ENCODE peak calls at places on chromosomes 1 and 21, in six cellular contexts. Q is AG04449, J is LNCaP clone FGC, C is tibial nerve, A is psoas muscle, X is Panc1. V is an unnamed sample.

GRCh38 chr1:18109756-18110597 is 2.4 kb downstream of the IGSF21 start:
- DNase-seq in Q (no peak), J (no peak), C (peak; percentile 26), A (peak; percentile 62), X (no peak), V (peak; percentile 83)

GRCh38 chr1:110055493-110056283 is 14.8 kb downstream of the ALX3 start:
- DNase-seq in Q (no peak), J (no peak), C (no peak), A (peak; percentile 0), X (no peak), V (no peak)

GRCh38 chr1:244964112-244964971 is 100.0 kb upstream of the HNRNPU start:
- DNase-seq in Q (peak; percentile 38), J (no peak), C (no peak), A (no peak), X (no peak), V (peak; percentile 29)

GRCh38 chr1:25906644-25907300 is 553 bp upstream of the STMN1 start:
- DNase-seq in Q (no peak), J (no peak), C (peak; percentile 22), A (no peak), X (no peak), V (no peak)

GRCh38 chr1:19139711-19140110 is 70.4 kb downstream of the UBR4 start:
- DNase-seq in Q (no peak), J (no peak), C (no peak), A (no peak), X (no peak), V (no peak)

GRCh38 chr1:119285482-119285881 is 83.1 kb upstream of the HAO2 start:
- DNase-seq in Q (peak; percentile 47), J (no peak), C (no peak), A (no peak), X (no peak), V (no peak)

GRCh38 chr1:9651565-9652378 is at the start of gene PIK3CD:
- DNase-seq in Q (no peak), J (no peak), C (no peak), A (peak; percentile 60), X (no peak), V (peak; percentile 90)

GRCh38 chr1:12014141-12014981 is 4.9 kb upstream of the MIIP start:
- DNase-seq in Q (no peak), J (no peak), C (no peak), A (peak; percentile 53), X (no peak), V (no peak)

GRCh38 chr1:105608713-105609112 is 1447.8 kb upstream of the PRMT6 start:
- DNase-seq in Q (peak; percentile 2), J (peak; percentile 36), C (no peak), A (no peak), X (no peak), V (no peak)

GRCh38 chr21:31426235-31426797 is 82.3 kb upstream of the TIAM1 start:
- DNase-seq in Q (peak; percentile 37), J (no peak), C (no peak), A (no peak), X (no peak), V (no peak)

GRCh38 chr1:53371851-53372250 is 44.0 kb upstream of the LRP8 start:
- DNase-seq in Q (no peak), J (no peak), C (no peak), A (no peak), X (no peak), V (no peak)

GRCh38 chr1:176903474-176903873 is 261.0 kb downstream of the ASTN1 start:
- DNase-seq in Q (no peak), J (no peak), C (no peak), A (no peak), X (no peak), V (no peak)

GRCh38 chr21:32940079-32941014 is 85.4 kb upstream of the OLIG2 start:
- DNase-seq in Q (no peak), J (peak; percentile 22), C (no peak), A (no peak), X (peak; percentile 22), V (no peak)

GRCh38 chr1:59928996-59929395 is 2.4 kb upstream of the CYP2J2 start:
- DNase-seq in Q (no peak), J (no peak), C (no peak), A (no peak), X (no peak), V (no peak)

GRCh38 chr1:11873395-11873794 is 14.7 kb upstream of the NPPB start:
- DNase-seq in Q (no peak), J (no peak), C (no peak), A (no peak), X (no peak), V (no peak)

GRCh38 chr1:25947027-25947426 is 40.8 kb upstream of the STMN1 start:
- DNase-seq in Q (no peak), J (no peak), C (no peak), A (no peak), X (no peak), V (no peak)

GRCh38 chr1:9455487-9456237 is 83.6 kb upstream of the SLC25A33 start:
- DNase-seq in Q (no peak), J (no peak), C (peak; percentile 53), A (peak; percentile 88), X (no peak), V (peak; percentile 54)

GRCh38 chr1:204673909-204674701 is 11.4 kb downstream of the LRRN2 start:
- DNase-seq in Q (no peak), J (no peak), C (no peak), A (no peak), X (no peak), V (no peak)

GRCh38 chr1:233439721-233440120 is 112.2 kb downstream of the MAP3K21 start:
- DNase-seq in Q (no peak), J (no peak), C (no peak), A (no peak), X (no peak), V (no peak)

GRCh38 chr1:202282017-202282335 is 59.8 kb downstream of the UBE2T start:
- DNase-seq in Q (no peak), J (no peak), C (no peak), A (no peak), X (no peak), V (peak; percentile 22)

GRCh38 chr1:29865051-29865450 is 628.7 kb downstream of the PTPRU start:
- DNase-seq in Q (no peak), J (no peak), C (no peak), A (no peak), X (no peak), V (no peak)

GRCh38 chr1:225816643-225817538 is 7.0 kb downstream of the EPHX1 start:
- DNase-seq in Q (no peak), J (no peak), C (peak; percentile 34), A (peak; percentile 84), X (no peak), V (no peak)

GRCh38 chr21:36994501-36995189 is 11.9 kb upstream of the RIPPLY3 start:
- DNase-seq in Q (no peak), J (no peak), C (no peak), A (no peak), X (no peak), V (peak; percentile 81)

GRCh38 chr1:212916395-212917133 is 33.8 kb upstream of the VASH2 start:
- DNase-seq in Q (no peak), J (no peak), C (no peak), A (peak; percentile 56), X (no peak), V (peak; percentile 90)

DNA sequence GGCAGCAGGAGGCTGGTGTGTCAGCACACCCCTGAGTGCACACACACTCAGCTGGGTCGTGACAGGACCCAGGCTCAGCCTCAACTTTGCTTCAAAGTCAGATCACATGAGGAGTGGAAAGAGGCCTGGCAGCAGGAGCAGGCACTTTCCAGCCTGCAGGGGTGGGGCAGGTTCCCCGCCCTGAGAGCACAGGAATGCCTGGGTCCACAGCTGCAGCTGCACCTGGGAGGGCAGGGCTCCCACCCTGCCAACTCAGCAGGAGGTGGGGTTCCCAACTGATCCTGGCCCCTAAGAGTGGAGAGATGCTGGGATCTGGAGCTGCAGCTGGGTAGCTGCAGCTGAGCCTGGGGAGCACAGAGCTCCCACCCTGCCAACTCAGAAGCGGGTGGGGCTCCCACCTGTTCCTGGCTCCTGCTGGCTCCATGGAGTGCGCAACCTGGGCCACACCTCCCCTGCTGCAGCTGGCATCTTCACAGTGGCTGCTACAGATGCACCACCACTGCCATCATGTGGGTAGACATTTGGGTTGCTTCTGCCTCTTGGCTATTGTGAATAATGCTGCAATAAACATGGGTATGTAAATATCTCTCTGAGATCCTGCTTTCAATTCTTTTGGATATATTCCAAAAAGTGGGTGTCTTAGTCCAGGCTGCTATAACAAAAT is 415.4 kb downstream of the TTLL7 start:
- DNase-seq in Q (no peak), J (no peak), C (no peak), A (no peak), X (no peak), V (peak; percentile 53)
- H3K4me3 ChIP-seq in Q (no peak overlapping the region), J (no peak overlapping the region), C (no peak overlapping the region), A (no peak overlapping the region), X (no peak overlapping the region), V (no peak overlapping the region)

GRCh38 chr1:38585460-38585859 is 274.1 kb downstream of the RRAGC start:
- DNase-seq in Q (no peak), J (no peak), C (no peak), A (no peak), X (no peak), V (no peak)

GRCh38 chr1:38585038-38585420 is 274.5 kb downstream of the RRAGC start:
- DNase-seq in Q (no peak), J (no peak), C (no peak), A (no peak), X (no peak), V (no peak)

GRCh38 chr1:38586993-38587646 is 272.5 kb downstream of the RRAGC start:
- DNase-seq in Q (no peak), J (no peak), C (no peak), A (peak; percentile 57), X (peak; percentile 39), V (peak; percentile 65)

GRCh38 chr1:38585971-38586370 is 273.6 kb downstream of the RRAGC start:
- DNase-seq in Q (no peak), J (no peak), C (no peak), A (no peak), X (no peak), V (no peak)

GRCh38 chr1:38584408-38585037 is 275.0 kb downstream of the RRAGC start:
- DNase-seq in Q (no peak), J (no peak), C (no peak), A (no peak), X (no peak), V (no peak)
- H3K4me3 ChIP-seq in Q (no peak overlapping the region), J (no peak overlapping the region), C (no peak overlapping the region), A (no peak overlapping the region), X (no peak overlapping the region), V (no peak overlapping the region)

DNA sequence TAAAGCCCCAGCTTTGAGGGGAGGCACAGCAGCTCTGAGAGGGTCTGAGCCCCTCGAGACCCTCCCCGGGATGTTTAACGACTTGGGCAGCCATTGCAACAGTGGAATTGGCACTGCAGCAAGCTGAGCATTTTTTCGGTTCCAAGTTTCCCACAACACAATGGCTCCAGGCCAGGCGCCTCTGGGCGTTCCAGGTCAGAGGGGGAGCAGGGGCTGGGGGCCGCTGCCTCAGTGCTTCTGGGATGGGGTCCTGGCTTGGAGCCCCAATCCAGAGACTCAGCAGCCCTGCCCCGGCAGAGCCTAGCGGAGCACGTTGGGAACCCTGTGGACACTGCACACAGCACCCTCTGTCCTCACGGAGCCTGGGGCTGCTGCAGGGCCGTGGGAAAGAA is 50.0 kb downstream of the COL18A1 start:
- DNase-seq in Q (no peak), J (no peak), C (no peak), A (peak; percentile 52), X (no peak), V (peak; percentile 55)
- H3K4me3 ChIP-seq in Q (no peak overlapping the region), J (peak overlapping the region; percentile 31), C (peak overlapping the region; percentile 47), A (no peak overlapping the region), X (peak overlapping the region; percentile 24), V (no peak overlapping the region)

DNA sequence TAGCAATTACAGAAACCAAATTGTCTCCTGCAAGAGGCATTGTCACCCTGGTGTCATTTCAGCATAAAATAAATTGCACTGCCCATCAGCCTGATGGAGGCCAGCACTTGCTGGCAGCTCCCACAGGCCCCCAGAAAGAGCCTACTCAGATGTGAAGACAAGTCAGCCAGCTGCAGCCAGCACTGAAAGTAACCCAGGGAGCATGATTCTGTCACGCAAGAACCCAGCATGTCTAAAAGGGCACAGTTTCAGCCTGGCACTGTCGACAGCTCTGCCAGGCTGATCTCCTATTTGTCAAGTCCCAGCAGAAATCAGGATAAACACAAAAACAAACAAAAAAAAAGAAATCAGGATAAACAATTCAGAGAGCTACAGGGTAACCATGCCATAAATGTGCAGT is 110.2 kb upstream of the CTTNBP2NL start:
- DNase-seq in Q (no peak), J (no peak), C (no peak), A (no peak), X (no peak), V (no peak)
- H3K4me3 ChIP-seq in Q (no peak overlapping the region), J (no peak overlapping the region), C (no peak overlapping the region), A (no peak overlapping the region), X (no peak overlapping the region), V (no peak overlapping the region)